ENCODE peak calls at places on chromosomes 1 and 21, in nine cellular contexts. One of them, this sample, is unnamed.

GRCh38 chr1:191993549-191993948 is 164.7 kb upstream of the RGS18 start:
- DNase-seq in adrenal gland: no peak
- DNase-seq in astrocyte of the cerebellum: no peak
- DNase-seq in Panc1: no peak
- DNase-seq in heart right ventricle: no peak
- DNase-seq in upper lobe of right lung: no peak
- DNase-seq in brain microvascular endothelial cell: no peak
- DNase-seq in pancreas: no peak
- DNase-seq in NT2/D1: no peak
- DNase-seq in this sample: peak; percentile 11

GRCh38 chr1:198788561-198789064 is 149.8 kb downstream of the PTPRC start:
- DNase-seq in heart right ventricle: no peak
- DNase-seq in astrocyte of the cerebellum: no peak
- DNase-seq in pancreas: no peak
- DNase-seq in Panc1: no peak
- DNase-seq in adrenal gland: no peak
- DNase-seq in NT2/D1: peak; percentile 33
- DNase-seq in upper lobe of right lung: no peak
- DNase-seq in brain microvascular endothelial cell: peak; percentile 61
- DNase-seq in this sample: peak; percentile 22

GRCh38 chr1:5667513-5668325 is 324.5 kb downstream of the NPHP4 start:
- DNase-seq in heart right ventricle: peak; percentile 41
- DNase-seq in adrenal gland: peak; percentile 57
- DNase-seq in NT2/D1: no peak
- DNase-seq in astrocyte of the cerebellum: no peak
- DNase-seq in pancreas: peak; percentile 25
- DNase-seq in upper lobe of right lung: peak; percentile 40
- DNase-seq in Panc1: no peak
- DNase-seq in brain microvascular endothelial cell: no peak
- DNase-seq in this sample: no peak

GRCh38 chr1:176682830-176683229 is 219.9 kb downstream of the PAPPA2 start:
- DNase-seq in adrenal gland: no peak
- DNase-seq in Panc1: no peak
- DNase-seq in brain microvascular endothelial cell: no peak
- DNase-seq in NT2/D1: no peak
- DNase-seq in upper lobe of right lung: no peak
- DNase-seq in heart right ventricle: no peak
- DNase-seq in pancreas: no peak
- DNase-seq in astrocyte of the cerebellum: no peak
- DNase-seq in this sample: no peak

GRCh38 chr1:81305997-81306452 is 494.7 kb upstream of the ADGRL2 start:
- DNase-seq in NT2/D1: no peak
- DNase-seq in Panc1: peak; percentile 4
- DNase-seq in brain microvascular endothelial cell: peak; percentile 17
- DNase-seq in pancreas: no peak
- DNase-seq in adrenal gland: peak; percentile 41
- DNase-seq in upper lobe of right lung: no peak
- DNase-seq in astrocyte of the cerebellum: peak; percentile 35
- DNase-seq in heart right ventricle: no peak
- DNase-seq in this sample: peak; percentile 33

GRCh38 chr1:214312530-214313051 is 31.6 kb downstream of the SMYD2 start:
- DNase-seq in upper lobe of right lung: no peak
- DNase-seq in Panc1: no peak
- DNase-seq in adrenal gland: peak; percentile 44
- DNase-seq in brain microvascular endothelial cell: no peak
- DNase-seq in heart right ventricle: no peak
- DNase-seq in pancreas: no peak
- DNase-seq in NT2/D1: no peak
- DNase-seq in astrocyte of the cerebellum: no peak
- DNase-seq in this sample: no peak

GRCh38 chr1:164712131-164713031 is 153.4 kb downstream of the PBX1 start:
- DNase-seq in pancreas: no peak
- DNase-seq in heart right ventricle: peak; percentile 22
- DNase-seq in adrenal gland: peak; percentile 76
- DNase-seq in brain microvascular endothelial cell: no peak
- DNase-seq in NT2/D1: no peak
- DNase-seq in astrocyte of the cerebellum: no peak
- DNase-seq in Panc1: no peak
- DNase-seq in upper lobe of right lung: no peak
- DNase-seq in this sample: no peak

GRCh38 chr1:21935393-21935804 is 1.7 kb downstream of the HSPG2 start:
- DNase-seq in NT2/D1: no peak
- DNase-seq in heart right ventricle: no peak
- DNase-seq in brain microvascular endothelial cell: peak; percentile 34
- DNase-seq in astrocyte of the cerebellum: no peak
- DNase-seq in pancreas: no peak
- DNase-seq in Panc1: no peak
- DNase-seq in adrenal gland: no peak
- DNase-seq in upper lobe of right lung: no peak
- DNase-seq in this sample: no peak

GRCh38 chr1:217857061-217857460 is 225.9 kb downstream of the SPATA17 start:
- DNase-seq in heart right ventricle: no peak
- DNase-seq in brain microvascular endothelial cell: no peak
- DNase-seq in upper lobe of right lung: no peak
- DNase-seq in astrocyte of the cerebellum: peak; percentile 9
- DNase-seq in Panc1: no peak
- DNase-seq in pancreas: no peak
- DNase-seq in adrenal gland: no peak
- DNase-seq in NT2/D1: no peak
- DNase-seq in this sample: peak; percentile 15

GRCh38 chr1:6208723-6209660 is 3.1 kb downstream of the RNF207 start:
- DNase-seq in adrenal gland: peak; percentile 70
- DNase-seq in upper lobe of right lung: peak; percentile 76
- DNase-seq in brain microvascular endothelial cell: no peak
- DNase-seq in heart right ventricle: peak; percentile 63
- DNase-seq in pancreas: peak; percentile 78
- DNase-seq in NT2/D1: no peak
- DNase-seq in astrocyte of the cerebellum: no peak
- DNase-seq in Panc1: no peak
- DNase-seq in this sample: no peak

GRCh38 chr1:171420810-171421209 is 64.5 kb upstream of the PRRC2C start:
- DNase-seq in adrenal gland: no peak
- DNase-seq in astrocyte of the cerebellum: no peak
- DNase-seq in NT2/D1: no peak
- DNase-seq in heart right ventricle: no peak
- DNase-seq in pancreas: no peak
- DNase-seq in brain microvascular endothelial cell: no peak
- DNase-seq in Panc1: no peak
- DNase-seq in upper lobe of right lung: no peak
- DNase-seq in this sample: no peak

GRCh38 chr1:93989601-93990000 is 80.4 kb upstream of the GCLM start:
- DNase-seq in NT2/D1: no peak
- DNase-seq in brain microvascular endothelial cell: no peak
- DNase-seq in heart right ventricle: no peak
- DNase-seq in adrenal gland: no peak
- DNase-seq in astrocyte of the cerebellum: peak; percentile 49
- DNase-seq in Panc1: no peak
- DNase-seq in upper lobe of right lung: no peak
- DNase-seq in pancreas: no peak
- DNase-seq in this sample: no peak

GRCh38 chr1:233791750-233792149 is 112.7 kb upstream of the SLC35F3 start:
- DNase-seq in upper lobe of right lung: no peak
- DNase-seq in astrocyte of the cerebellum: no peak
- DNase-seq in brain microvascular endothelial cell: no peak
- DNase-seq in pancreas: no peak
- DNase-seq in heart right ventricle: no peak
- DNase-seq in Panc1: no peak
- DNase-seq in NT2/D1: no peak
- DNase-seq in adrenal gland: no peak
- DNase-seq in this sample: no peak

GRCh38 chr21:36203603-36203889 is 46.9 kb downstream of the DOP1B start:
- DNase-seq in brain microvascular endothelial cell: peak; percentile 85
- DNase-seq in upper lobe of right lung: no peak
- DNase-seq in astrocyte of the cerebellum: peak; percentile 53
- DNase-seq in adrenal gland: peak; percentile 55
- DNase-seq in NT2/D1: no peak
- DNase-seq in Panc1: no peak
- DNase-seq in pancreas: no peak
- DNase-seq in heart right ventricle: no peak
- DNase-seq in this sample: peak; percentile 61

GRCh38 chr1:237042467-237042891 is 495 bp downstream of the RYR2 start:
- DNase-seq in pancreas: peak; percentile 60
- DNase-seq in heart right ventricle: no peak
- DNase-seq in brain microvascular endothelial cell: no peak
- DNase-seq in astrocyte of the cerebellum: no peak
- DNase-seq in upper lobe of right lung: no peak
- DNase-seq in NT2/D1: no peak
- DNase-seq in adrenal gland: no peak
- DNase-seq in Panc1: no peak
- DNase-seq in this sample: no peak
- H3K4me3 ChIP-seq in pancreas: peak overlapping the region; percentile 6
- H3K4me3 ChIP-seq in heart right ventricle: peak overlapping the region; percentile 72
- H3K4me3 ChIP-seq in brain microvascular endothelial cell: no peak overlapping the region
- H3K4me3 ChIP-seq in astrocyte of the cerebellum: peak overlapping the region; percentile 33
- H3K4me3 ChIP-seq in upper lobe of right lung: peak overlapping the region; percentile 54
- H3K4me3 ChIP-seq in NT2/D1: peak overlapping the region; percentile 81
- H3K4me3 ChIP-seq in adrenal gland: no peak overlapping the region
- H3K4me3 ChIP-seq in Panc1: no peak overlapping the region
- H3K4me3 ChIP-seq in this sample: no peak overlapping the region

GRCh38 chr21:43333301-43334062 is 93.4 kb downstream of the SIK1 start:
- DNase-seq in upper lobe of right lung: peak; percentile 84
- DNase-seq in adrenal gland: peak; percentile 59
- DNase-seq in brain microvascular endothelial cell: peak; percentile 93
- DNase-seq in astrocyte of the cerebellum: peak; percentile 49
- DNase-seq in Panc1: no peak
- DNase-seq in NT2/D1: peak; percentile 68
- DNase-seq in pancreas: no peak
- DNase-seq in heart right ventricle: peak; percentile 31
- DNase-seq in this sample: peak; percentile 83

GRCh38 chr21:43331962-43332458 is 94.9 kb downstream of the SIK1 start:
- DNase-seq in upper lobe of right lung: no peak
- DNase-seq in adrenal gland: peak; percentile 56
- DNase-seq in Panc1: no peak
- DNase-seq in pancreas: no peak
- DNase-seq in astrocyte of the cerebellum: peak; percentile 80
- DNase-seq in heart right ventricle: peak; percentile 22
- DNase-seq in brain microvascular endothelial cell: peak; percentile 99
- DNase-seq in NT2/D1: no peak
- DNase-seq in this sample: peak; percentile 91

GRCh38 chr21:43334214-43334958 is 92.5 kb downstream of the SIK1 start:
- DNase-seq in astrocyte of the cerebellum: no peak
- DNase-seq in heart right ventricle: no peak
- DNase-seq in brain microvascular endothelial cell: no peak
- DNase-seq in pancreas: no peak
- DNase-seq in upper lobe of right lung: no peak
- DNase-seq in NT2/D1: no peak
- DNase-seq in adrenal gland: no peak
- DNase-seq in Panc1: no peak
- DNase-seq in this sample: no peak

GRCh38 chr21:43332461-43332860 is 94.5 kb downstream of the SIK1 start:
- DNase-seq in pancreas: no peak
- DNase-seq in adrenal gland: no peak
- DNase-seq in astrocyte of the cerebellum: no peak
- DNase-seq in upper lobe of right lung: no peak
- DNase-seq in brain microvascular endothelial cell: no peak
- DNase-seq in Panc1: no peak
- DNase-seq in heart right ventricle: no peak
- DNase-seq in NT2/D1: no peak
- DNase-seq in this sample: no peak

GRCh38 chr21:43332872-43333300 is 94.0 kb downstream of the SIK1 start:
- DNase-seq in heart right ventricle: no peak
- DNase-seq in astrocyte of the cerebellum: no peak
- DNase-seq in adrenal gland: no peak
- DNase-seq in upper lobe of right lung: no peak
- DNase-seq in NT2/D1: no peak
- DNase-seq in Panc1: no peak
- DNase-seq in brain microvascular endothelial cell: no peak
- DNase-seq in pancreas: no peak
- DNase-seq in this sample: no peak
- H3K4me3 ChIP-seq in heart right ventricle: peak overlapping the region; percentile 3
- H3K4me3 ChIP-seq in astrocyte of the cerebellum: no peak overlapping the region
- H3K4me3 ChIP-seq in adrenal gland: no peak overlapping the region
- H3K4me3 ChIP-seq in upper lobe of right lung: peak overlapping the region; percentile 19
- H3K4me3 ChIP-seq in NT2/D1: peak overlapping the region; percentile 31
- H3K4me3 ChIP-seq in Panc1: no peak overlapping the region
- H3K4me3 ChIP-seq in brain microvascular endothelial cell: peak overlapping the region; percentile 32
- H3K4me3 ChIP-seq in pancreas: no peak overlapping the region
- H3K4me3 ChIP-seq in this sample: peak overlapping the region; percentile 7

GRCh38 chr1:205255941-205256780 is 28.4 kb downstream of the TMCC2 start:
- DNase-seq in astrocyte of the cerebellum: peak; percentile 69
- DNase-seq in Panc1: peak; percentile 64
- DNase-seq in upper lobe of right lung: peak; percentile 92
- DNase-seq in heart right ventricle: peak; percentile 90
- DNase-seq in NT2/D1: peak; percentile 93
- DNase-seq in pancreas: peak; percentile 94
- DNase-seq in brain microvascular endothelial cell: peak; percentile 86
- DNase-seq in adrenal gland: peak; percentile 96
- DNase-seq in this sample: no peak
- H3K4me3 ChIP-seq in astrocyte of the cerebellum: no peak overlapping the region
- H3K4me3 ChIP-seq in Panc1: no peak overlapping the region
- H3K4me3 ChIP-seq in upper lobe of right lung: no peak overlapping the region
- H3K4me3 ChIP-seq in heart right ventricle: no peak overlapping the region
- H3K4me3 ChIP-seq in NT2/D1: no peak overlapping the region
- H3K4me3 ChIP-seq in pancreas: no peak overlapping the region
- H3K4me3 ChIP-seq in brain microvascular endothelial cell: no peak overlapping the region
- H3K4me3 ChIP-seq in adrenal gland: no peak overlapping the region
- H3K4me3 ChIP-seq in this sample: no peak overlapping the region

GRCh38 chr1:178271471-178271870 is 177.6 kb downstream of the RASAL2 start:
- DNase-seq in pancreas: no peak
- DNase-seq in Panc1: no peak
- DNase-seq in adrenal gland: no peak
- DNase-seq in brain microvascular endothelial cell: no peak
- DNase-seq in NT2/D1: no peak
- DNase-seq in heart right ventricle: no peak
- DNase-seq in upper lobe of right lung: no peak
- DNase-seq in astrocyte of the cerebellum: no peak
- DNase-seq in this sample: no peak

GRCh38 chr1:178267646-178268094 is 173.8 kb downstream of the RASAL2 start:
- DNase-seq in NT2/D1: peak; percentile 87
- DNase-seq in adrenal gland: no peak
- DNase-seq in upper lobe of right lung: no peak
- DNase-seq in astrocyte of the cerebellum: no peak
- DNase-seq in Panc1: no peak
- DNase-seq in brain microvascular endothelial cell: no peak
- DNase-seq in heart right ventricle: no peak
- DNase-seq in pancreas: no peak
- DNase-seq in this sample: no peak

GRCh38 chr1:178263341-178263740 is 169.4 kb downstream of the RASAL2 start:
- DNase-seq in upper lobe of right lung: no peak
- DNase-seq in brain microvascular endothelial cell: no peak
- DNase-seq in heart right ventricle: no peak
- DNase-seq in astrocyte of the cerebellum: no peak
- DNase-seq in adrenal gland: no peak
- DNase-seq in NT2/D1: no peak
- DNase-seq in Panc1: no peak
- DNase-seq in pancreas: no peak
- DNase-seq in this sample: no peak

GRCh38 chr1:178262101-178262500 is 168.2 kb downstream of the RASAL2 start:
- DNase-seq in pancreas: no peak
- DNase-seq in Panc1: no peak
- DNase-seq in heart right ventricle: no peak
- DNase-seq in upper lobe of right lung: no peak
- DNase-seq in brain microvascular endothelial cell: peak; percentile 63
- DNase-seq in NT2/D1: peak; percentile 55
- DNase-seq in adrenal gland: no peak
- DNase-seq in astrocyte of the cerebellum: peak; percentile 60
- DNase-seq in this sample: no peak

DNA sequence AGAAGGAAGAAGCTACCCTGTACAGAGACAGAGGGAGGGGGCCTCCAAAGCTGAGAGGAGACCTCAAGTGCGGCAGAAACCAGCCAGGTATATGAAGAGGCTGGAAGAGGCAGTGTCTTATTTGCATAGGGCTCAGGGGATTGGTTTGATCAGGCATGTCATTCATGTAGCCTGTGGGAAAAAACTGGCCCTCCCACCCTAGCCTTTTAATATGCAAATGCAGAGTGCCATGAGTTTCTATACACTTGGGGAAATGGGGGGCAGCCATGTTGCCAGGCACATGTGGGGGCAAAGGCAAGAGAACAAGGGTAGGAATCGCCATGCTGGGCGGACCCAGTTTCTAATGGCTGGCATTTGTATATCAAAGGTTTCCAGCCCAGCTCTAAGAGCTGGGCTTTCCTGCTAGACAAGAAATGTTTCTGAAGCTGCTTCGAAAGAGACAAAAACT is 172.7 kb downstream of the RASAL2 start:
- DNase-seq in pancreas: no peak
- DNase-seq in brain microvascular endothelial cell: no peak
- DNase-seq in NT2/D1: peak; percentile 98
- DNase-seq in astrocyte of the cerebellum: no peak
- DNase-seq in Panc1: no peak
- DNase-seq in heart right ventricle: no peak
- DNase-seq in adrenal gland: no peak
- DNase-seq in upper lobe of right lung: no peak
- DNase-seq in this sample: no peak
- H3K4me3 ChIP-seq in pancreas: no peak overlapping the region
- H3K4me3 ChIP-seq in brain microvascular endothelial cell: no peak overlapping the region
- H3K4me3 ChIP-seq in NT2/D1: peak overlapping the region; percentile 9
- H3K4me3 ChIP-seq in astrocyte of the cerebellum: no peak overlapping the region
- H3K4me3 ChIP-seq in Panc1: no peak overlapping the region
- H3K4me3 ChIP-seq in heart right ventricle: no peak overlapping the region
- H3K4me3 ChIP-seq in adrenal gland: no peak overlapping the region
- H3K4me3 ChIP-seq in upper lobe of right lung: no peak overlapping the region
- H3K4me3 ChIP-seq in this sample: no peak overlapping the region